ENCODE peak calls at places on chromosomes 13 and 19, in eight cellular contexts. O is lung microvascular endothelial cell, W is H1, H is AML-193, T is HEK293T, M is GM06990, V is thoracic aorta, S is NCI-H146. D is an unnamed sample.

GRCh38 chr13:57045816-57046691 is 94.7 kb upstream of the PRR20A start:
- DNase-seq in O (no peak), M (no peak), S (no peak), V (no peak), T (peak; percentile 11), H (no peak), W (no peak), D (no peak)

GRCh38 chr13:45432737-45433380 is 14.7 kb upstream of the SLC25A30 start:
- DNase-seq in V (no peak), S (no peak), M (no peak), T (no peak), H (no peak), W (no peak), O (no peak), D (no peak)

GRCh38 chr19:2148482-2149135 is 2.8 kb downstream of the AP3D1 start:
- DNase-seq in H (no peak), O (no peak), T (no peak), M (no peak), S (no peak), W (no peak), V (no peak), D (no peak)

GRCh38 chr13:81779896-81780295 is 1439.0 kb upstream of the SPRY2 start:
- DNase-seq in H (no peak), M (no peak), W (no peak), S (no peak), T (no peak), V (no peak), O (no peak), D (no peak)

GRCh38 chr19:41691268-41691970 is 3.3 kb upstream of the CEACAM7 start:
- DNase-seq in T (peak; percentile 66), H (peak; percentile 37), W (no peak), M (no peak), S (peak; percentile 30), O (peak; percentile 16), V (no peak), D (peak; percentile 58)

GRCh38 chr13:20465218-20465879 is 60.3 kb downstream of the CRYL1 start:
- DNase-seq in W (no peak), O (peak; percentile 10), S (no peak), H (no peak), V (no peak), M (no peak), T (no peak), D (no peak)

GRCh38 chr19:3882041-3882384 is 1.5 kb downstream of the ATCAY start:
- DNase-seq in S (no peak), T (no peak), O (no peak), M (no peak), W (no peak), H (no peak), V (no peak), D (no peak)

GRCh38 chr13:38641164-38641948 is 45.5 kb upstream of the FREM2 start:
- DNase-seq in T (no peak), H (no peak), M (no peak), O (no peak), S (no peak), V (no peak), W (no peak), D (no peak)

GRCh38 chr19:5691930-5692784 is 2.1 kb downstream of the RPL36 start:
- DNase-seq in M (no peak), W (no peak), T (no peak), O (no peak), V (no peak), H (no peak), S (no peak), D (no peak)